ENCODE peak calls at places on chromosomes 11 and 22, in five cellular contexts. T is stimulated activated CD4-positive, alpha-beta T cell treated with anti-CD3 and anti-CD28 coated beads, Interleukin-4, amount 100 ng/mL, for 1 hour; I is naive thymus-derived CD8-positive, alpha-beta T cell; F is lung microvascular endothelial cell; Z is KBM-7. J is an unnamed sample.

GRCh38 chr11:69637956-69638871 is 2.7 kb upstream of the CCND1 start:
- DNase-seq in T (no peak), Z (peak), F (peak), I (no peak), J (no peak)

GRCh38 chr11:62689421-62690183 is at the start of gene LRRN4CL:
- DNase-seq in I (no peak), T (no peak), F (no peak), Z (no peak), J (no peak)

GRCh38 chr22:46829140-46829891 is 66.9 kb downstream of the TBC1D22A start:
- DNase-seq in I (no peak), Z (no peak), F (no peak), T (no peak), J (no peak)

GRCh38 chr22:35317680-35318290 is 18.1 kb downstream of the TOM1 start:
- DNase-seq in T (no peak), F (no peak), I (no peak), Z (no peak), J (no peak)

GRCh38 chr11:105148241-105148640 is 8.7 kb upstream of the CARD18 start:
- DNase-seq in I (no peak), F (no peak), Z (no peak), T (no peak), J (no peak)

GRCh38 chr11:19237381-19237780 is 3.4 kb downstream of the E2F8 start:
- DNase-seq in Z (no peak), T (no peak), I (no peak), F (no peak), J (no peak)

GRCh38 chr11:66020618-66021357 is 5.5 kb downstream of the CATSPER1 start:
- DNase-seq in T (no peak), I (no peak), Z (peak), F (peak), J (no peak)

GRCh38 chr22:44033689-44034088 is 9.6 kb downstream of the PARVB start:
- DNase-seq in I (no peak), T (no peak), F (no peak), Z (no peak), J (no peak)

GRCh38 chr11:94000641-94001040 is 20.5 kb upstream of the HEPHL1 start:
- DNase-seq in Z (no peak), T (no peak), I (no peak), F (no peak), J (no peak)

GRCh38 chr11:35951659-35952058 is 7.8 kb downstream of the LDLRAD3 start:
- DNase-seq in T (no peak), F (no peak), I (no peak), Z (no peak), J (no peak)

GRCh38 chr22:22156348-22156715 is 88.3 kb upstream of the VPREB1 start:
- DNase-seq in I (no peak), F (no peak), T (no peak), Z (no peak), J (no peak)

GRCh38 chr11:84719935-84720577 is 907.1 kb downstream of the DLG2 start:
- DNase-seq in Z (peak), F (no peak), I (no peak), T (no peak), J (no peak)

GRCh38 chr22:50317178-50317577 is 9.6 kb downstream of the DENND6B start:
- DNase-seq in T (no peak), F (no peak), Z (no peak), I (no peak), J (no peak)

GRCh38 chr11:62245271-62245753 is 3.3 kb downstream of the SCGB1D2 start:
- DNase-seq in I (no peak), T (no peak), Z (peak), F (peak), J (no peak)

GRCh38 chr11:44191322-44192014 is 96.0 kb downstream of the EXT2 start:
- DNase-seq in T (no peak), Z (no peak), I (no peak), F (no peak), J (no peak)

GRCh38 chr11:61793829-61794204 is 1.1 kb downstream of the FEN1 start:
- DNase-seq in I (no peak), T (no peak), Z (no peak), F (no peak), J (no peak)

GRCh38 chr22:44431256-44431655 is 66.8 kb downstream of the RTL6 start:
- DNase-seq in Z (no peak), I (no peak), F (no peak), T (no peak), J (no peak)

GRCh38 chr11:72613977-72614376 is 60.2 kb downstream of the PDE2A start:
- DNase-seq in Z (peak), I (no peak), T (no peak), F (no peak), J (no peak)

GRCh38 chr11:60314607-60315321 is 12.3 kb upstream of the MS4A6E start:
- DNase-seq in I (no peak), F (no peak), T (no peak), Z (no peak), J (no peak)

GRCh38 chr11:73296501-73297230 is 11.4 kb upstream of the ARHGEF17 start:
- DNase-seq in I (no peak), Z (no peak), T (no peak), F (no peak), J (no peak)

GRCh38 chr11:84922212-84922805 is 704.8 kb downstream of the DLG2 start:
- DNase-seq in Z (no peak), F (no peak), T (no peak), I (no peak), J (no peak)

GRCh38 chr22:37552560-37553163 is 7.6 kb upstream of the CDC42EP1 start:
- DNase-seq in F (no peak), Z (no peak), T (no peak), I (no peak), J (no peak)

GRCh38 chr22:42960146-42960509 is 54.8 kb downstream of the PACSIN2 start:
- DNase-seq in T (no peak), Z (peak), I (no peak), F (peak), J (no peak)

GRCh38 chr22:23639661-23640060 is 7.5 kb upstream of the DRICH1 start:
- DNase-seq in F (no peak), I (no peak), T (no peak), Z (no peak), J (no peak)

GRCh38 chr22:22842085-22842484 is 45.5 kb upstream of the IGLL5 start:
- DNase-seq in T (no peak), Z (no peak), F (no peak), I (no peak), J (no peak)

GRCh38 chr22:20441631-20442484 is 4.2 kb upstream of the SCARF2 start:
- DNase-seq in I (no peak), Z (no peak), T (no peak), F (no peak), J (no peak)

GRCh38 chr11:76030973-76031590 is 175.2 kb downstream of the WNT11 start:
- DNase-seq in Z (no peak), T (no peak), F (peak), I (no peak), J (no peak)

GRCh38 chr11:113850188-113850587 is 25.2 kb downstream of the USP28 start:
- DNase-seq in T (no peak), F (no peak), I (no peak), Z (no peak), J (no peak)

GRCh38 chr11:106202935-106203620 is 125.6 kb downstream of the AASDHPPT start:
- DNase-seq in F (no peak), T (no peak), I (no peak), Z (no peak), J (no peak)

GRCh38 chr11:537622-538430 is 499 bp downstream of the LRRC56 start:
- DNase-seq in I (no peak), F (no peak), Z (no peak), T (no peak), J (no peak)

GRCh38 chr11:77471520-77472234 is 2.2 kb downstream of the PAK1 start:
- DNase-seq in T (no peak), Z (peak), I (no peak), F (no peak), J (no peak)

GRCh38 chr11:119991669-119992068 is 146.2 kb downstream of the TRIM29 start:
- DNase-seq in Z (no peak), T (no peak), F (no peak), I (no peak), J (no peak)